ENCODE peak calls at places on chromosomes 6 and 20, in five cellular contexts. I is H1; H is hepatocyte; W is CD8-positive, alpha-beta T cell; S is psoas muscle. B is an unnamed sample.

GRCh38 chr6:143677891-143678737 is at the start of gene PHACTR2:
- DNase-seq in S (peak), H (peak), I (peak), W (peak), B (peak)

GRCh38 chr6:82022614-82023102 is 224.9 kb downstream of the IBTK start:
- DNase-seq in W (no peak), S (no peak), I (no peak), H (peak), B (no peak)

GRCh38 chr6:150987371-150987828 is 121.9 kb downstream of the MTHFD1L start:
- DNase-seq in S (no peak), H (no peak), W (peak), I (no peak), B (no peak)

GRCh38 chr20:49690899-49691620 is 22.6 kb downstream of the B4GALT5 start:
- DNase-seq in I (no peak), H (peak), W (no peak), S (no peak), B (no peak)

GRCh38 chr6:132161283-132161682 is 210.1 kb upstream of the CCN2 start:
- DNase-seq in I (no peak), H (peak), W (no peak), S (no peak), B (no peak)

GRCh38 chr6:98669371-98669770 is 165.0 kb upstream of the POU3F2 start:
- DNase-seq in W (no peak), S (no peak), I (no peak), H (no peak), B (no peak)

GRCh38 chr6:6179858-6180257 is 140.6 kb downstream of the F13A1 start:
- DNase-seq in H (no peak), W (no peak), I (no peak), S (no peak), B (no peak)

GRCh38 chr20:45445805-45446562 is 23.6 kb upstream of the WFDC2 start:
- DNase-seq in S (no peak), I (peak), H (no peak), W (peak), B (no peak)

GRCh38 chr6:7815716-7816115 is 89.8 kb downstream of the BMP6 start:
- DNase-seq in S (no peak), W (no peak), H (no peak), I (no peak), B (no peak)

GRCh38 chr6:45486739-45487138 is 109.0 kb upstream of the SUPT3H start:
- DNase-seq in S (no peak), H (no peak), I (no peak), W (no peak), B (no peak)

GRCh38 chr6:64672651-64673050 is 1034.4 kb downstream of the EYS start:
- DNase-seq in I (no peak), H (no peak), W (no peak), S (no peak), B (no peak)

GRCh38 chr20:5195655-5196054 is 68.8 kb downstream of the CDS2 start:
- DNase-seq in W (no peak), H (no peak), I (no peak), S (no peak), B (no peak)

GRCh38 chr20:16434087-16434664 is 139.1 kb downstream of the KIF16B start:
- DNase-seq in W (peak), I (peak), H (peak), S (peak), B (no peak)

GRCh38 chr6:39530201-39530759 is 194.9 kb downstream of the KIF6 start:
- DNase-seq in I (no peak), S (no peak), H (peak), W (no peak), B (no peak)

GRCh38 chr6:160139420-160139851 is 17.8 kb downstream of the SLC22A1 start:
- DNase-seq in S (no peak), I (peak), H (peak), W (no peak), B (peak)

GRCh38 chr6:26065952-26066380 is 21.3 kb upstream of the HFE start:
- DNase-seq in I (no peak), H (peak), W (peak), S (no peak), B (no peak)

GRCh38 chr6:161232467-161232866 is 41.4 kb downstream of the AGPAT4 start:
- DNase-seq in S (no peak), W (no peak), I (no peak), H (no peak), B (peak)

GRCh38 chr20:58511861-58512260 is 3.3 kb downstream of the APCDD1L start:
- DNase-seq in W (no peak), S (no peak), I (peak), H (no peak), B (no peak)

GRCh38 chr20:16588241-16588640 is 15.0 kb upstream of the KIF16B start:
- DNase-seq in S (no peak), W (no peak), I (no peak), H (no peak), B (no peak)

GRCh38 chr20:59235226-59235625 is 65.2 kb upstream of the EDN3 start:
- DNase-seq in S (no peak), H (no peak), I (no peak), W (no peak), B (no peak)

GRCh38 chr20:41393705-41394066 is 27.1 kb upstream of the EMILIN3 start:
- DNase-seq in S (no peak), W (no peak), I (no peak), H (no peak), B (no peak)

GRCh38 chr20:45745015-45745414 is 22.9 kb downstream of the SPINT4 start:
- DNase-seq in S (no peak), H (no peak), W (no peak), I (no peak), B (no peak)

GRCh38 chr20:16229813-16230212 is 343.4 kb downstream of the KIF16B start:
- DNase-seq in I (no peak), W (no peak), S (no peak), H (no peak), B (no peak)

GRCh38 chr20:17873410-17874270 is 95.0 kb downstream of the SNX5 start:
- DNase-seq in S (peak), I (no peak), W (no peak), H (peak), B (peak)

GRCh38 chr6:32096394-32097258 is 12.5 kb downstream of the TNXB start:
- DNase-seq in H (no peak), W (no peak), S (peak), I (peak), B (no peak)
- TF ChIP-seq CTCF in H (no peak), W (no peak), S (no peak), I (peak), B (no peak)

DNA sequence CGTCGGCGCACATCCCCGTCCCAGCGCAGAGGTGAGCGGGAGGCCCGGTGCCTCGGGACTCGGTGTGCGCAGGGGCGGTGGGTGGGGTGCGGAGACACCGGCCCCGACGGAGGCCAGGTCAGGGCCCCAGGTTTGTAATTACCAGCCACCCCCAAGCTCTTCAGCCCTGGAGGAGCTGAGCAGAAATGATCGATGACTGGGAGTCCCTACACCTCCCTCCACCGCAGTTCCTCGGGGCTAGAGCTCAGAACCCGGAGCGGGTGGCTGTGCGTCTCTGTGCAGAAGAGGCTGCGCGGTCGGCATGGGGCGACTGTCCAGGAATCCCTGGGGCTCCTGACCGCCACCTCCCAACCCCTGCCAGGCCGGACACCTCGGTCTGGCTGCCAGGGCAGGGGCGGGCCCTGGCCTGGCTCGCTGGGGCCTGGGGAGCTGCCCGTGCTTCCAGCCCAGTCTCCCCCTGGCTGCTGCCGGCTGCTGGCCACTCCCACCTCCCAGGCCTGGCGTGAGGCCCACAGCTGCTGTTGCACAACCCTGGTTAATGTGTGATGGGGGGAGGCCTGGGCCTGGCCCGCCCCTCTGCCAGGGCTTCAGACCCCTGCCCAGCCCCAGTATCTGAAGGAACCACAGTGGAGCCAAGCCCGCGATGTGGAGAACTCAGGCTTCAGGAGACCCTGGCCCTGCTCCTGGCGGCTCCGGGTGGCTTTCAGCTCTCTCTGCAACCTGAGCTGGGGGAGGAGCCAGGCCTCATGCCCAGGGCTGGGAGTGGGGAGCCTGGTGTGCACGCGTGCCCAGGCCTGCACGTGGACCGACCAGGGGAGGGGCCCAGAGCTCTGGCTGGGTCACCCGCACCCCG is 1.2 kb downstream of the SLC2A4RG start:
- DNase-seq in W (peak), I (peak), S (peak), H (peak), B (peak)
- TF ChIP-seq CTCF in W (no peak), I (no peak), S (no peak), H (peak), B (no peak)

DNA sequence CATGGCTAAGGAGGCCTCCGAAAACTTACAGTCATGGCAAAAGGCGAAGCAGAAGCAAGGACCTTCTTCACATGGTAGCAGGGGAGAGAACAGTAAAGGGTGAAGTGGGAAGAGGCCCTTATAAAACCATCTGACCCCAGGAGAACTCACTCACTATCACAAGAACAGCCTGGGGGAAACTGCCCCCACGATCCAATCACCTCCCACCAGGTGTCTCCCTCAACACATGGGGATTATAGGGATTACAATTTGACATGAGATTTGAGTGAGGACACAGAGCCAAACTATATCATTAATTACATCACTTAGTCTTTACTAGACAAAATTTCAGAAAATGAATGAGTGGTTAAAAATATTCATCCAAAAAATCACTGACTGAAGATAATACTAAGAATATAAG is 453.6 kb downstream of the COL12A1 start:
- DNase-seq in S (no peak), W (no peak), H (no peak), I (no peak), B (no peak)
- TF ChIP-seq CTCF in S (no peak), W (no peak), H (no peak), I (no peak), B (no peak)

GRCh38 chr6:72216222-72217106 is 330.1 kb downstream of the RIMS1 start:
- DNase-seq in S (no peak), H (peak), W (no peak), I (no peak), B (no peak)

GRCh38 chr6:72218125-72218524 is 331.8 kb downstream of the RIMS1 start:
- DNase-seq in I (peak), H (peak), W (no peak), S (no peak), B (no peak)

GRCh38 chr6:72217626-72218025 is 331.3 kb downstream of the RIMS1 start:
- DNase-seq in S (no peak), I (no peak), W (no peak), H (no peak), B (no peak)

DNA sequence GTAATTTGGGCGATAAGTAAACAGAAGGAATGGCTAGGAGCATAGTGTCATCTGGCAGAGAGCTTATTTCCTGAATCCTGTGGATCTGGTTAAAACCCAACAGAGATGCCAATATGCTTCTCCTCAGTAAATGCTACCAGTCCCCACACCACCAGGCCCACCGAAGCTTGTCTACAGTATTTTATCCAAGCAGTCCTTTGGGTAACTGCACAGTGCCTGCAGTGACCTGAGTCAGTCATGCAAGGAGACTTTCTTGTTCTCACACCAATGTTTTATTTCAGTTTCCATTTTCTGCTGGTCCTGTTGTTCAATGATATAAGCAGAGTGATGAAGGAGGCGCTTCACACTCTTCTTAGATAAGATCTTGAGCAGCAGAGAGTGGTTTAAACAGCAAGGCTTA is 326.3 kb downstream of the RIMS1 start:
- DNase-seq in H (no peak), W (no peak), S (no peak), I (no peak), B (no peak)
- TF ChIP-seq CTCF in H (no peak), W (no peak), S (no peak), I (no peak), B (no peak)

DNA sequence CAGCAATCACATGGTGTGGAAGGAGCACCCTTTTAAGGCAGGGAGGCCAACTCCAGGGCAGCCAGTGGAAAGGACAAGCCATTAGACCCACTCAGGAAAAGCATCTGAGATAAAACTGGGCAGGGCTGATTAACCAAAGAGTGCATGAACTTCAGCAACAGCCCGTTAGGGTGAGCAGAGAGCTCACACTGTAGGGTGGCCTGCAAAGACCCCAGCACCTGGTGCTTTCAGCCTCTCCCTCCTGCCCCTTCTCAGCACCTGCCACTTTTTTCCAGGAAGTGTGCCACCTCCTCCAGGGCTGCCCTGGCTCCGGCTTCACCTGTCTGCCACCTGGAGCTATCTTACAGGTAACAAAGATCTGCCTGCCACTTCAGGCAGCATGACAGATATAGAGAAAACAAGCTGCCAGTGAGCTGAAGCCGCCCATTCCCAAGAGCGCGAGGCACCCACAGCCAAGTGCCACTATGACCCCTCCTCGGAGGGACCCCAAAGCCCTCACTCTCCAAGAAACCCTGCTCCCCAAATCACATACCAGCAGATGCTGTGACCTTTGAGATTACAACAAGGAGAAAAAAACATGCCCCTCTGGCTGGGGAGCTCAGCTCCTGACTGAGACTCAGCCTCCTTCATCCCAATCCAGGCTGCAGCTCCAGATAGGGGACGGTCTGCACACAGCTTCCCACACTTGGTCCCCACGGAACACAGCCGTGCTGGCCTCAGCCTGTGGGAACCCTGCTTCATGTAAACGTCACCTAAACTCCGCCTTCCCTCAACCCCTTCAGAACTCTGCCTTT is 71.2 kb downstream of the ABHD12 start:
- DNase-seq in S (no peak), I (no peak), H (no peak), W (no peak), B (no peak)
- TF ChIP-seq CTCF in S (no peak), I (no peak), H (no peak), W (no peak), B (no peak)

DNA sequence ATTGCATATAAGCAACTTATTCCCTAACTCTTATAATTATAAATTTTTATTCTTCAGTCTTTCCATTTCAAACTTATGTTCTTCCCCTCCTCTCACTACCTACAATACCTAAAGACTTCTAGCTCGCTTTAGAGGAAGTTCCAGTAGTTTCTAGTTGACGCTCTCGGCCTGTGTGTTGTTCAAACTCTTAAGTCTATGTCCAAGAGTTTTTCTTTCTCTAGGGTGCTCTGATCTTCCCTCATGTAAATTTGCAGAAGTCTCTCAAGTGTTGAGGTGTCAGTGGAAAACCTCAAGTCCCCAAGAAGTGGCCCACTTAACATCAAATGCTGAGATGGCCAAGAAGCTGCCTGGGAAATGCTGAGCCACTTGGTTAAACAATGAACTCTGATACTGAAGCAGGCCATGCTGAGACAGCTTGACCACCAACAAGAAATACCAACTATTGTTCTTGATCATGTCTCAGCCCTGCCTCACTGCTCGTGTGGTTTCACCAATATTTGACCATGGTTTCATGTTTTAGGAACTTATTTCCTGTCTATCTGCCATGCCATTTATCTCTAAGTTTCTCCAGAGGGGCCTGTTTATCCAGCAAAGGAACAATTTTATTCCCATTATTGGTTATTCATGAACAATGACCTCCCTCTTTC is 100.9 kb upstream of the TCF21 start:
- DNase-seq in W (no peak), H (no peak), S (no peak), I (no peak), B (no peak)
- TF ChIP-seq CTCF in W (no peak), H (no peak), S (no peak), I (no peak), B (no peak)

DNA sequence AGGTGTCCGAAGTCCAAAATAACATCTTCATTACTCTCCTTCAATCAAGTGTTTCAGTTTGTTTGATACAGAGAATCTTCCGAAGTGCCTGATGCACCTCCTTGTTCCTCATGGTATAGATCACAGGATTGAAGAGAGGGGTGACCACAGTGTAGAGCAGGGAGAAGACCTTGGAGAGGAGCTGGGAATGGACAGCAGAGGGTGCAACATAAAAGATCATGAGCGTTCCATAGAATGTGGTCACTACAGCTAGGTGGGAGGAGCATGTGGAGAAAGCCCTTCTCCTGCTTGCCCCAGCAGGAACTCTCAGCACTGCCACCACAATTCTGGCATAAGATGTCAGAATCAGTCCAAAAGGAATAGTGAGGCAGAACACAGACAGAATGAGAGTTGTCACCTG is 11.9 kb downstream of the OR12D1 start:
- DNase-seq in W (no peak), I (no peak), H (no peak), S (no peak), B (no peak)
- TF ChIP-seq CTCF in W (no peak), I (no peak), H (no peak), S (no peak), B (no peak)

B was measured in coronary artery.